ENCODE peak calls at places on chromosomes 16 and 17, in nine cellular contexts. R, Y, K, L, X, D, I, Z and N are unnamed samples.
A peak's percentile ranks its signal among the peaks of the same experiment; 100 is the strongest.

GRCh38 chr17:21358682-21359482 is 17.3 kb upstream of the KCNJ12 start:
- DNase-seq in R (no peak), Y (peak; percentile 46), K (no peak), L (no peak), X (no peak), D (no peak), I (no peak), Z (peak; percentile 40), N (no peak)

GRCh38 chr16:81405702-81406113 is 38.9 kb upstream of the CMIP start:
- DNase-seq in R (no peak), Y (no peak), K (peak; percentile 74), L (no peak), X (no peak), D (peak; percentile 99), I (no peak), Z (no peak), N (peak; percentile 90)

GRCh38 chr16:79411805-79412204 is 188.7 kb downstream of the MAF start:
- DNase-seq in R (no peak), Y (no peak), K (no peak), L (no peak), X (no peak), D (no peak), I (no peak), Z (no peak), N (no peak)

GRCh38 chr17:34397265-34397664 is 34.2 kb upstream of the CCL1 start:
- DNase-seq in R (no peak), Y (no peak), K (no peak), L (no peak), X (no peak), D (no peak), I (no peak), Z (no peak), N (no peak)

GRCh38 chr17:48198950-48199541 is 91.5 kb downstream of the SNX11 start:
- DNase-seq in R (no peak), Y (no peak), K (no peak), L (no peak), X (no peak), D (no peak), I (no peak), Z (no peak), N (no peak)

GRCh38 chr17:74271902-74272563 is 2.0 kb upstream of the DNAI2 start:
- DNase-seq in R (no peak), Y (no peak), K (no peak), L (no peak), X (no peak), D (no peak), I (no peak), Z (peak; percentile 63), N (no peak)

GRCh38 chr16:70743791-70744190 is 57.2 kb downstream of the VAC14 start:
- DNase-seq in R (no peak), Y (peak; percentile 24), K (no peak), L (no peak), X (no peak), D (no peak), I (no peak), Z (no peak), N (no peak)

GRCh38 chr17:46274238-46274637 is 20.7 kb upstream of the LRRC37A start:
- DNase-seq in R (no peak), Y (no peak), K (no peak), L (no peak), X (no peak), D (no peak), I (no peak), Z (no peak), N (no peak)

GRCh38 chr17:43916385-43916784 is 9.0 kb upstream of the MPP2 start:
- DNase-seq in R (no peak), Y (no peak), K (no peak), L (no peak), X (no peak), D (no peak), I (no peak), Z (no peak), N (no peak)

GRCh38 chr17:76268015-76268749 is 3.0 kb downstream of the UBALD2 start:
- DNase-seq in R (peak; percentile 67), Y (peak; percentile 94), K (no peak), L (peak; percentile 72), X (no peak), D (no peak), I (peak; percentile 95), Z (peak; percentile 82), N (peak; percentile 57)

GRCh38 chr16:89315791-89316581 is 98.5 kb downstream of the ZNF778 start:
- DNase-seq in R (no peak), Y (peak; percentile 59), K (no peak), L (peak; percentile 77), X (no peak), D (no peak), I (peak; percentile 87), Z (peak; percentile 63), N (peak; percentile 78)

GRCh38 chr17:8019665-8020064 is 17.2 kb downstream of the GUCY2D start:
- DNase-seq in R (no peak), Y (peak; percentile 88), K (no peak), L (no peak), X (no peak), D (no peak), I (peak; percentile 59), Z (no peak), N (peak; percentile 73)

GRCh38 chr17:15384142-15384803 is 42.9 kb upstream of the TEKT3 start:
- DNase-seq in R (no peak), Y (no peak), K (no peak), L (no peak), X (no peak), D (no peak), I (no peak), Z (peak; percentile 42), N (no peak)

GRCh38 chr17:2712300-2713043 is 908 bp upstream of the CLUH start:
- DNase-seq in R (no peak), Y (peak; percentile 69), K (no peak), L (no peak), X (no peak), D (no peak), I (no peak), Z (no peak), N (no peak)

GRCh38 chr16:58339452-58339938 is 44.7 kb upstream of the PRSS54 start:
- DNase-seq in R (no peak), Y (no peak), K (no peak), L (no peak), X (no peak), D (peak; percentile 42), I (no peak), Z (peak; percentile 43), N (no peak)

GRCh38 chr17:13395872-13396271 is 205.9 kb downstream of the HS3ST3A1 start:
- DNase-seq in R (no peak), Y (no peak), K (no peak), L (no peak), X (no peak), D (no peak), I (no peak), Z (no peak), N (no peak)

DNA sequence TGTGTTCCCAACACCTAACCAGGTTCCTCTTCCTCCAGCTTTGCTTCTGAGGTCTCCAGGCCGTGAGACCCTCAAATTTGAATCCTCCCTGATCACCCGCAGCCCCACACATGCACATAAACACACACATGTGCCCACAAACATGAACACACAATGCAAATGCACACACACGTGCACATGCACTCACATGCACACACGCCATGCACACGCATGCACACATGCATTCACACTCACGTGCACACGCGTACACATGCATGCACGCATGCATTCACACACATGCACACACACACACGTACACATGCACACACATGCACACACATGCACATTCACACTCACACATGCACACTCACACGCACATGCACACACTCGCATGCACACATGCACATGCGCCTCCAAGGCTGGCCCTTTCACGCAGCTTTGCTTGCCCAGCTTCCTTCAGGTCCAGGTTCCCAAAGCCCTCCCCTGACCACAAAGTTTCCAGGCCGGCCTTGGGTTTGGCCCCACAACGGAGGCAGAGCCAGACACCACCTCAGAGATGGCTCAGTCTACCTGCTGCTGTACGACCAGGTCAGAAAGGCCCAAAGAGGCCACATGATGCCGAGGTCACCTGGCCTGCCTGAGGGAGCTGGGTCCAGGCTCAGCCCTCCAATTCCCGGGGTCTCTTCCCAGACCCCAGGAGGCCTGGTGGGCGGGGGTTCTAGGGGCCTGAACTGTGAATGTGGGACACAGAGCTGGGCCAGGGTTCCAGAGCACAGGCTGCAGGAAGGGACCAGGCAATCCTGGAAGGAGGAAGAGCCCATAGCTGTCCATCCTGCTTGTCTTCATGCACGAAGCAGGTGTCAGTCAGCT is 39.5 kb upstream of the ENPP7 start:
- DNase-seq in R (no peak), Y (peak; percentile 58), K (no peak), L (no peak), X (no peak), D (no peak), I (no peak), Z (no peak), N (no peak)
- H3K27ac ChIP-seq in R (no peak overlapping the region), Y (no peak overlapping the region), K (no peak overlapping the region), L (no peak overlapping the region), X (no peak overlapping the region), D (no peak overlapping the region), I (no peak overlapping the region), Z (no peak overlapping the region), N (no peak overlapping the region)

GRCh38 chr16:56998352-56998751 is 9.0 kb downstream of the NLRC5 start:
- DNase-seq in R (no peak), Y (no peak), K (no peak), L (no peak), X (no peak), D (no peak), I (no peak), Z (no peak), N (no peak)
- H3K27ac ChIP-seq in R (no peak overlapping the region), Y (no peak overlapping the region), K (no peak overlapping the region), L (peak overlapping the region; percentile 58), X (no peak overlapping the region), D (no peak overlapping the region), I (no peak overlapping the region), Z (no peak overlapping the region), N (no peak overlapping the region)

GRCh38 chr16:31183432-31184428 is 3.8 kb downstream of the FUS start:
- DNase-seq in R (no peak), Y (no peak), K (no peak), L (no peak), X (no peak), D (no peak), I (no peak), Z (no peak), N (no peak)

GRCh38 chr16:31182391-31182790 is 2.5 kb downstream of the FUS start:
- DNase-seq in R (no peak), Y (no peak), K (no peak), L (no peak), X (no peak), D (no peak), I (no peak), Z (no peak), N (no peak)

GRCh38 chr16:31179747-31180458 is at the start of gene FUS:
- DNase-seq in R (peak; percentile 44), Y (peak; percentile 96), K (peak; percentile 85), L (peak; percentile 94), X (peak; percentile 95), D (peak; percentile 76), I (peak; percentile 98), Z (peak; percentile 90), N (peak; percentile 51)

GRCh38 chr16:31179153-31179746 is 689 bp upstream of the FUS start:
- DNase-seq in R (no peak), Y (no peak), K (no peak), L (no peak), X (no peak), D (no peak), I (no peak), Z (peak; percentile 18), N (no peak)

GRCh38 chr16:31181102-31181830 is 1.3 kb downstream of the FUS start:
- DNase-seq in R (no peak), Y (peak; percentile 86), K (no peak), L (peak; percentile 13), X (peak; percentile 20), D (no peak), I (peak; percentile 83), Z (peak; percentile 48), N (no peak)
- H3K27ac ChIP-seq in R (peak overlapping the region; percentile 99), Y (peak overlapping the region; percentile 96), K (peak overlapping the region; percentile 91), L (peak overlapping the region; percentile 88), X (peak overlapping the region; percentile 57), D (peak overlapping the region; percentile 92), I (peak overlapping the region; percentile 99), Z (peak overlapping the region; percentile 92), N (peak overlapping the region; percentile 81)

GRCh38 chr16:1825381-1825863 is 1.2 kb downstream of the HAGH start:
- DNase-seq in R (no peak), Y (no peak), K (no peak), L (no peak), X (no peak), D (no peak), I (no peak), Z (no peak), N (no peak)
- H3K27ac ChIP-seq in R (no peak overlapping the region), Y (no peak overlapping the region), K (no peak overlapping the region), L (peak overlapping the region; percentile 73), X (no peak overlapping the region), D (peak overlapping the region; percentile 80), I (peak overlapping the region; percentile 63), Z (no peak overlapping the region), N (peak overlapping the region; percentile 63)